ENCODE peak calls at places on chromosomes 4 and X, in seven cellular contexts. E is nucleus accumbens, U is amygdala, N is T-helper 9 cell, X is neural crest cell, T is NCI-H187 treated with DMSO at 0.1 percent for 48 hours, Y is kidney tubule cell. W is an unnamed sample.

GRCh38 chrX:72714471-72714916 is 388 bp upstream of the PHKA1 start:
- DNase-seq in T (no peak), N (no peak), U (peak; percentile 56), Y (peak; percentile 64), E (peak; percentile 3), X (peak; percentile 17), W (peak; percentile 30)

GRCh38 chrX:21374994-21375794 is 976 bp downstream of the CNKSR2 start:
- DNase-seq in E (no peak), N (no peak), T (no peak), X (peak; percentile 18), Y (no peak), U (no peak), W (peak; percentile 41)

GRCh38 chrX:48531359-48531954 is 8.1 kb upstream of the TBC1D25 start:
- DNase-seq in N (no peak), E (no peak), Y (peak; percentile 52), X (no peak), T (no peak), U (no peak), W (no peak)

GRCh38 chr4:1752284-1753041 is 31.1 kb downstream of the TACC3 start:
- DNase-seq in E (no peak), X (no peak), U (no peak), T (no peak), Y (peak; percentile 27), N (no peak), W (peak; percentile 45)

GRCh38 chr4:66331761-66332160 is 661.5 kb upstream of the EPHA5 start:
- DNase-seq in X (no peak), N (no peak), T (no peak), E (no peak), Y (no peak), U (no peak), W (no peak)

GRCh38 chr4:84936123-84936522 is 30.4 kb downstream of the WDFY3 start:
- DNase-seq in T (no peak), E (no peak), Y (no peak), X (no peak), N (no peak), U (no peak), W (no peak)

GRCh38 chr4:15989431-15989830 is 26.5 kb upstream of the FGFBP2 start:
- DNase-seq in Y (no peak), E (no peak), U (no peak), T (no peak), N (no peak), X (no peak), W (no peak)

GRCh38 chrX:23811135-23811781 is 28.3 kb downstream of the SAT1 start:
- DNase-seq in U (no peak), X (no peak), Y (no peak), E (peak; percentile 25), T (no peak), N (no peak), W (no peak)